ENCODE peak calls at places on chromosome 11, in seven cellular contexts. D is left lobe of liver; G is GDM1; A is AG10803; M is AG09319; R is activated CD4-positive, alpha-beta T cell treated with anti-CD3 and anti-CD28 coated beads, Interleukin-2, amount 50 U/mL, for 48 hours; Y is EL. I is an unnamed sample.

GRCh38 chr11:61752117-61752924 is at the start of gene MYRF:
- DNase-seq in M (no peak), Y (peak; percentile 56), A (no peak), G (no peak), D (peak; percentile 74), R (peak; percentile 62), I (peak; percentile 48)

GRCh38 chr11:77644887-77645286 is 7.3 kb upstream of the CLNS1A start:
- DNase-seq in D (no peak), A (no peak), G (no peak), M (no peak), R (no peak), Y (no peak), I (no peak)

GRCh38 chr11:113189909-113190667 is 124.3 kb upstream of the TTC12 start:
- DNase-seq in R (no peak), A (peak; percentile 98), Y (peak; percentile 97), D (no peak), M (peak; percentile 70), G (no peak), I (peak; percentile 86)

GRCh38 chr11:6232899-6233298 is 1.5 kb downstream of the FHIP1B start:
- DNase-seq in Y (no peak), R (no peak), D (no peak), M (no peak), A (no peak), G (no peak), I (no peak)

GRCh38 chr11:130220311-130221030 is 60.9 kb downstream of the ST14 start:
- DNase-seq in Y (no peak), D (peak; percentile 24), A (no peak), R (no peak), G (no peak), M (no peak), I (peak; percentile 42)

GRCh38 chr11:16936643-16937042 is 77.6 kb downstream of the PLEKHA7 start:
- DNase-seq in M (no peak), Y (no peak), G (no peak), R (no peak), D (no peak), A (no peak), I (no peak)

GRCh38 chr11:67284811-67285540 is 4.1 kb upstream of the ANKRD13D start:
- DNase-seq in Y (no peak), M (no peak), A (no peak), R (no peak), D (no peak), G (no peak), I (no peak)

GRCh38 chr11:8709002-8709672 is 26.5 kb downstream of the RPL27A start:
- DNase-seq in Y (peak; percentile 50), D (peak; percentile 76), M (peak; percentile 97), G (no peak), A (peak; percentile 99), R (no peak), I (peak; percentile 70)

GRCh38 chr11:64207247-64208085 is 945 bp downstream of the FERMT3 start:
- DNase-seq in G (peak; percentile 79), A (peak; percentile 77), Y (peak; percentile 81), R (peak; percentile 84), D (peak; percentile 61), M (no peak), I (peak; percentile 65)

GRCh38 chr11:19853901-19854300 is 141.3 kb downstream of the NAV2 start:
- DNase-seq in Y (no peak), D (no peak), G (no peak), M (no peak), R (no peak), A (peak; percentile 71), I (no peak)

GRCh38 chr11:134252539-134253188 is 488 bp downstream of the THYN1 start:
- DNase-seq in M (no peak), G (no peak), Y (no peak), A (peak; percentile 47), R (peak; percentile 21), D (no peak), I (peak; percentile 32)

GRCh38 chr11:1889941-1890855 is 1.5 kb downstream of the PRR33 start:
- DNase-seq in D (no peak), A (no peak), M (no peak), R (no peak), Y (no peak), G (no peak), I (no peak)

GRCh38 chr11:119680899-119681370 is 48.1 kb downstream of the NECTIN1 start:
- DNase-seq in G (no peak), D (no peak), A (peak; percentile 13), M (no peak), Y (no peak), R (no peak), I (peak; percentile 30)

GRCh38 chr11:31237819-31238771 is 131.4 kb downstream of the DCDC1 start:
- DNase-seq in G (no peak), R (no peak), M (no peak), Y (peak; percentile 15), A (peak; percentile 9), D (no peak), I (no peak)

GRCh38 chr11:9675691-9676090 is 11.8 kb downstream of the SWAP70 start:
- DNase-seq in R (no peak), G (no peak), Y (no peak), D (no peak), M (no peak), A (no peak), I (no peak)

GRCh38 chr11:69510471-69511357 is 29.3 kb downstream of the LINC01488 start:
- DNase-seq in Y (peak; percentile 66), M (no peak), G (no peak), R (no peak), D (no peak), A (peak; percentile 46), I (no peak)

GRCh38 chr11:113907155-113907554 is 2.6 kb downstream of the HTR3B start:
- DNase-seq in G (no peak), Y (no peak), A (no peak), D (no peak), R (no peak), M (no peak), I (no peak)

GRCh38 chr11:75450826-75451783 is 18.1 kb upstream of the KLHL35 start:
- DNase-seq in Y (no peak), M (no peak), A (no peak), G (peak; percentile 7), D (no peak), R (peak; percentile 51), I (no peak)

I was measured in adrenal gland.